ENCODE peak calls at places on chromosomes 1 and 21, in ten cellular contexts. V, N, Y, Z, S, D, J, E, G and M are unnamed samples.

GRCh38 chr1:196650403-196650802 is 1.4 kb upstream of the CFH start:
- DNase-seq in Z (no peak), E (no peak), Y (no peak), G (no peak), N (no peak), V (no peak), J (no peak), S (no peak), D (no peak), M (no peak)

GRCh38 chr1:227926216-227926791 is 21.4 kb downstream of the WNT9A start:
- DNase-seq in G (no peak), Y (no peak), Z (no peak), E (no peak), D (no peak), S (no peak), V (no peak), J (no peak), N (no peak), M (no peak)

GRCh38 chr21:41977034-41977950 is 23.5 kb upstream of the C2CD2 start:
- DNase-seq in V (no peak), J (no peak), N (no peak), Z (no peak), S (no peak), G (no peak), Y (peak; percentile 18), E (no peak), D (no peak), M (no peak)

GRCh38 chr1:115771847-115772457 is 3.4 kb upstream of the CASQ2 start:
- DNase-seq in V (peak; percentile 77), Y (peak; percentile 73), D (peak; percentile 73), S (peak; percentile 21), J (peak; percentile 76), Z (peak; percentile 54), G (no peak), N (peak; percentile 84), E (peak; percentile 80), M (no peak)

GRCh38 chr1:206979379-206980043 is 9.3 kb upstream of the FCAMR start:
- DNase-seq in N (peak; percentile 33), Y (no peak), V (peak; percentile 20), G (no peak), J (no peak), S (no peak), Z (no peak), D (no peak), E (peak; percentile 41), M (no peak)

GRCh38 chr1:109040627-109041613 is 982 bp downstream of the WDR47 start:
- DNase-seq in D (peak; percentile 29), E (no peak), S (no peak), N (peak; percentile 49), Y (no peak), G (no peak), J (peak; percentile 39), V (no peak), Z (no peak), M (peak; percentile 8)

GRCh38 chr1:59415286-59415850 is 118.5 kb downstream of the FGGY start:
- DNase-seq in D (no peak), E (no peak), G (no peak), Y (no peak), N (no peak), V (no peak), Z (no peak), J (no peak), S (no peak), M (no peak)

GRCh38 chr1:39540504-39541031 is 36.0 kb downstream of the PABPC4 start:
- DNase-seq in Y (peak; percentile 52), V (peak; percentile 29), J (no peak), S (peak; percentile 40), N (no peak), E (peak; percentile 77), Z (peak; percentile 6), G (no peak), D (peak; percentile 65), M (no peak)

GRCh38 chr1:65368403-65368802 is 52.1 kb upstream of the LEPR start:
- DNase-seq in J (no peak), S (no peak), Y (no peak), Z (no peak), D (no peak), E (no peak), V (no peak), N (no peak), G (no peak), M (no peak)

GRCh38 chr1:201016211-201016651 is 7.3 kb downstream of the KIF21B start:
- DNase-seq in D (peak; percentile 43), Z (peak; percentile 7), N (peak; percentile 52), Y (no peak), J (no peak), G (no peak), E (peak; percentile 34), S (no peak), V (peak; percentile 29), M (no peak)

GRCh38 chr21:28899744-28900143 is 92.9 kb downstream of the LTN1 start:
- DNase-seq in S (no peak), J (no peak), V (no peak), D (no peak), E (peak; percentile 78), Y (no peak), Z (peak; percentile 20), G (no peak), N (no peak), M (no peak)

GRCh38 chr1:222923506-222923905 is 108.7 kb downstream of the DISP1 start:
- DNase-seq in D (no peak), Z (no peak), G (no peak), Y (no peak), S (no peak), N (no peak), E (peak; percentile 42), J (no peak), V (peak; percentile 27), M (no peak)

GRCh38 chr1:60903591-60903990 is 178.8 kb upstream of the NFIA start:
- DNase-seq in G (no peak), D (peak; percentile 67), Y (peak; percentile 53), J (no peak), Z (no peak), V (peak; percentile 19), S (peak; percentile 19), E (no peak), N (no peak), M (no peak)

DNA sequence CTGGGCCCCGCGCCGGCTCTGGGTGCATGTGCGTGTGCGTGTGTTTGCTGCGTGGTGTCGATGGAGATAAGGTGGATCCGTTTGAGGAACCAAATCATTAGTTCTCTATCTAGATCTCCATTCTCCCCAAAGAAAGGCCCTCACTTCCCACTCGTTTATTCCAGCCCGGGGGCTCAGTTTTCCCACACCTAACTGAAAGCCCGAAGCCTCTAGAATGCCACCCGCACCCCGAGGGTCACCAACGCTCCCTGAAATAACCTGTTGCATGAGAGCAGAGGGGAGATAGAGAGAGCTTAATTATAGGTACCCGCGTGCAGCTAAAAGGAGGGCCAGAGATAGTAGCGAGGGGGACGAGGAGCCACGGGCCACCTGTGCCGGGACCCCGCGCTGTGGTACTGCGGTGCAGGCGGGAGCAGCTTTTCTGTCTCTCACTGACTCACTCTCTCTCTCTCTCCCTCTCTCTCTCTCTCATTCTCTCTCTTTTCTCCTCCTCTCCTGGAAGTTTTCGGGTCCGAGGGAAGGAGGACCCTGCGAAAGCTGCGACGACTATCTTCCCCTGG is 644 bp downstream of the OLIG2 start:
- DNase-seq in J (no peak), S (no peak), E (no peak), D (no peak), Y (no peak), N (no peak), G (no peak), Z (no peak), V (no peak), M (no peak)
- H3K27me3 ChIP-seq in J (peaks cover 98% of the 10 kb centered on the region), S (no peaks in the 10 kb centered on the region), E (peaks cover 99% of the 10 kb centered on the region), D (peaks cover 86% of the 10 kb centered on the region), Y (peaks cover 6% of the 10 kb centered on the region), N (peaks cover 100% of the 10 kb centered on the region), G (peaks cover 84% of the 10 kb centered on the region), Z (peaks cover 96% of the 10 kb centered on the region), V (peaks cover 92% of the 10 kb centered on the region), M (peaks cover 98% of the 10 kb centered on the region)

DNA sequence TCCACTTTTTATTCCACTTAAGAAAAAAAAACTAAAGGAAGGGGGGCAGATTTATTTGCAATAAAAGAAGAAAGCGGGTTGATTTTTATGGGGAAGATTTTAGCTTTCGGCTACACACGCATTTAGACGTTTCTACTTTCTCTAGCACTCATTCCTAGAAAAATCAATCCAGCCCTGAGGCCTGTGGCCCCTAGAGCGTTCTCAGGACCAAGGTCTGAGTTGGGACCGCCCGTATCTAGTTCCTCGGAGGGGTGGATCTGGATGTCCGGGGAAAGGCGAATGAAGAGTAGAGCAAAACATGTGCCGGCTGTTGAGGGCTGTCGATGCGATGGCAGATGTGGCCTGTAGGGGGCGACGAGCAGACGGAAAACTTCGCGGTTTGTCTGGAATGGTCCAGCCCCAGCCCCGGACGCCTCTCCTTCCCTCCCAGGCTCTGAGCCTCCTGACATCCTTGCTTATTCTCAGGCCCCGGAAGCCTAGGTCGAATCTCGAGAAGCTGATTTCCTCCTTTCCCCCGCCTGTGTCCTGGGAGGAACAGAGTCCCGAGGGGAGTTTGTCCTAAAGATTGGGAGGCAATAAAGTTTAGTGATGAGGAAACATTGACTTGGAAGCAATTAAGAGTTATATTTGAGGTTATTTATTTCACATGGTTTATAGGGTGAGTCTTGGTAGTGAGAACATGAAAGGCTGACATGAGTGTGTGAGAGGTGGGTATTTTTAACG is 5.2 kb downstream of the FOXD3 start:
- DNase-seq in N (peak; percentile 77), S (no peak), G (peak; percentile 43), Y (no peak), D (peak; percentile 47), Z (peak; percentile 15), J (peak; percentile 82), V (peak; percentile 6), E (peak; percentile 62), M (no peak)
- H3K27me3 ChIP-seq in N (peaks cover 100% of the 10 kb centered on the region), S (peaks cover 40% of the 10 kb centered on the region), G (peaks cover 71% of the 10 kb centered on the region), Y (peaks cover 11% of the 10 kb centered on the region), D (peaks cover 74% of the 10 kb centered on the region), Z (peaks cover 82% of the 10 kb centered on the region), J (peaks cover 100% of the 10 kb centered on the region), V (peaks cover 90% of the 10 kb centered on the region), E (peaks cover 80% of the 10 kb centered on the region), M (peaks cover 92% of the 10 kb centered on the region)

GRCh38 chr1:11581455-11581854 is 72.8 kb downstream of the FBXO2 start:
- DNase-seq in E (no peak), V (no peak), G (no peak), Y (no peak), D (no peak), Z (no peak), S (no peak), N (no peak), J (no peak), M (no peak)
- H3K27me3 ChIP-seq in E (peaks cover 2% of the 10 kb centered on the region), V (peaks cover 26% of the 10 kb centered on the region), G (no peaks in the 10 kb centered on the region), Y (no peaks in the 10 kb centered on the region), D (peaks cover 4% of the 10 kb centered on the region), Z (peaks cover 3% of the 10 kb centered on the region), S (no peaks in the 10 kb centered on the region), N (no peaks in the 10 kb centered on the region), J (peaks cover 18% of the 10 kb centered on the region), M (no peaks in the 10 kb centered on the region)

DNA sequence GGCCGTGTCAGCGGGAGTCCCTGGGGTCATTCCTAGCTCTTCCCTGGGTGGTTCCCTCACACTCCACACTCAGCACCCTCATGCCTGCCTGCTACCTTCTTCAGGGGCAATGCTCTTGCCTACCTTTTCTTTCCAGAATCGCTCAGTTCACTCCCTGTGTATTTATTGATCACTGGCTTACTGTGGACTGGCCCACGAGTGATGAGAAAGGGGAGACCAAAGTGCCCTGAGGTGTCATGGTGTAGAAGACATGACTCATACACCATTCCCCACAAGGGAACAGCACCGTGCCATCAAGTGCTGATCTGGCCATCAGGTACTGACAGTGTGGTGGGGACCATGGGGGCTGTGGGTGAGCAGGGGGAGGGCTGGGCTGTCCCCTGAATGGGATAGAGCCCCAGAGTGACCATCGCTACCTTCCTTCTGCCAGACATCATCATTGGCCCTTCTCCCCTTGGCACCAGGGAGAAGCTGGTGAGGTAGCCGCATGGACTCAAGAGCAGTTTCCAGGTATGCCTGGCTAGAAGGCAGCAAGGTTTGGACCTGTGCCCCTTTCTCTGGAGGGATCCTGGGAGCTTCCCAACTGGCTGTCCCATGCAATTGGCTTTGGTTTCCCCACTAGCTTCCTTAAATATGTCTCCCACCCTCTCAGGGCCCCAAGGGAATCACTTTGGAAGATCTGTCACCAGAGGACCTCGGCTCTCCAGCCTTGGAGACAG is 17.2 kb upstream of the LRRN2 start:
- DNase-seq in S (no peak), V (no peak), Y (no peak), G (no peak), E (no peak), D (no peak), Z (no peak), N (no peak), J (no peak), M (no peak)
- H3K27me3 ChIP-seq in S (no peaks in the 10 kb centered on the region), V (peaks cover 2% of the 10 kb centered on the region), Y (no peaks in the 10 kb centered on the region), G (no peaks in the 10 kb centered on the region), E (peaks cover 12% of the 10 kb centered on the region), D (no peaks in the 10 kb centered on the region), Z (peaks cover 18% of the 10 kb centered on the region), N (no peaks in the 10 kb centered on the region), J (peaks cover 2% of the 10 kb centered on the region), M (no peaks in the 10 kb centered on the region)